ENCODE peak calls at places on chromosomes 1 and 21, in four cellular contexts. N, T, Y and H are unnamed samples.

GRCh38 chr21:34526618-34527290 is 14.7 kb upstream of the KCNE1 start:
- DNase-seq in N (no peak), T (no peak), Y (no peak), H (peak; percentile 96)

GRCh38 chr21:43884012-43884860 is 19.2 kb downstream of the AGPAT3 start:
- DNase-seq in N (no peak), T (no peak), Y (peak; percentile 97), H (peak; percentile 73)

GRCh38 chr1:25474439-25475047 is 43.8 kb downstream of the MACO1 start:
- DNase-seq in N (no peak), T (no peak), Y (no peak), H (no peak)

GRCh38 chr1:110011527-110012041 is 22.8 kb upstream of the STRIP1 start:
- DNase-seq in N (peak; percentile 84), T (no peak), Y (peak; percentile 63), H (peak; percentile 36)

GRCh38 chr1:197907846-197908616 is 5.6 kb downstream of the C1orf53 start:
- DNase-seq in N (no peak), T (no peak), Y (no peak), H (no peak)

GRCh38 chr1:9279172-9279840 is 13.4 kb upstream of the SPSB1 start:
- DNase-seq in N (no peak), T (no peak), Y (no peak), H (peak; percentile 54)

GRCh38 chr1:247079141-247079874 is 697 bp upstream of the ZNF670 start:
- DNase-seq in N (no peak), T (no peak), Y (no peak), H (peak; percentile 88)

GRCh38 chr1:8947127-8947691 is 1.5 kb downstream of the CA6 start:
- DNase-seq in N (no peak), T (no peak), Y (no peak), H (peak; percentile 34)

GRCh38 chr1:201678264-201679101 is 139.6 kb downstream of the NAV1 start:
- DNase-seq in N (no peak), T (no peak), Y (no peak), H (no peak)

GRCh38 chr1:60423181-60423780 is 349.7 kb upstream of the C1orf87 start:
- DNase-seq in N (no peak), T (no peak), Y (no peak), H (no peak)

GRCh38 chr1:219790834-219791615 is 137.3 kb downstream of the SLC30A10 start:
- DNase-seq in N (no peak), T (no peak), Y (no peak), H (no peak)

GRCh38 chr1:205570173-205570501 is 61.7 kb downstream of the ELK4 start:
- DNase-seq in N (no peak), T (no peak), Y (no peak), H (no peak)

GRCh38 chr1:174116042-174116441 is 43.3 kb upstream of the RABGAP1L start:
- DNase-seq in N (no peak), T (no peak), Y (no peak), H (peak; percentile 67)

GRCh38 chr1:64043328-64043727 is 160.1 kb upstream of the UBE2U start:
- DNase-seq in N (no peak), T (no peak), Y (no peak), H (no peak)

GRCh38 chr1:1665815-1666251 is 7.0 kb upstream of the CDK11B start:
- DNase-seq in N (no peak), T (no peak), Y (peak; percentile 66), H (no peak)

GRCh38 chr1:39822146-39822545 is 33.5 kb upstream of the BMP8B start:
- DNase-seq in N (no peak), T (no peak), Y (no peak), H (no peak)

GRCh38 chr21:43936186-43936967 is 71.4 kb downstream of the AGPAT3 start:
- DNase-seq in N (no peak), T (no peak), Y (no peak), H (no peak)

GRCh38 chr1:26540346-26540745 is 10.8 kb downstream of the RPS6KA1 start:
- DNase-seq in N (no peak), T (no peak), Y (no peak), H (no peak)

GRCh38 chr1:165439287-165439686 is 5.6 kb downstream of the RXRG start:
- DNase-seq in N (no peak), T (no peak), Y (no peak), H (no peak)

GRCh38 chr1:8174807-8175206 is 143.1 kb upstream of the SLC45A1 start:
- DNase-seq in N (no peak), T (no peak), Y (no peak), H (no peak)

GRCh38 chr21:26144026-26144425 is 26.5 kb downstream of the APP start:
- DNase-seq in N (no peak), T (no peak), Y (no peak), H (no peak)

GRCh38 chr1:214574598-214575411 is 23.4 kb upstream of the PTPN14 start:
- DNase-seq in N (no peak), T (no peak), Y (no peak), H (no peak)

GRCh38 chr1:24385160-24385939 is 28.2 kb downstream of the STPG1 start:
- DNase-seq in N (no peak), T (peak; percentile 47), Y (peak; percentile 67), H (no peak)

GRCh38 chr1:158169105-158169504 is 11.6 kb upstream of the CD1D start:
- DNase-seq in N (no peak), T (no peak), Y (no peak), H (no peak)

GRCh38 chr1:3219005-3219724 is 150.2 kb downstream of the PRDM16 start:
- DNase-seq in N (no peak), T (no peak), Y (no peak), H (peak; percentile 89)

GRCh38 chr1:206108635-206109034 is 8.6 kb downstream of the AVPR1B start:
- DNase-seq in N (no peak), T (no peak), Y (no peak), H (no peak)

GRCh38 chr1:119859647-119860046 is 36.7 kb downstream of the ADAM30 start:
- DNase-seq in N (no peak), T (no peak), Y (peak; percentile 50), H (no peak)

GRCh38 chr21:26449161-26449560 is 123.9 kb downstream of the CYYR1 start:
- DNase-seq in N (no peak), T (no peak), Y (no peak), H (no peak)

GRCh38 chr1:158149175-158149574 is 31.5 kb upstream of the CD1D start:
- DNase-seq in N (no peak), T (no peak), Y (peak; percentile 15), H (no peak)

GRCh38 chr1:153535664-153536585 is at the start of gene S100A6:
- DNase-seq in N (no peak), T (no peak), Y (no peak), H (peak; percentile 41)

GRCh38 chr21:29168874-29169273 is 38.4 kb downstream of the MAP3K7CL start:
- DNase-seq in N (no peak), T (no peak), Y (no peak), H (peak; percentile 25)

GRCh38 chr21:38267136-38267535 is 10.3 kb downstream of the KCNJ15 start:
- DNase-seq in N (no peak), T (no peak), Y (no peak), H (no peak)

GRCh38 chr21:38272215-38272614 is 15.4 kb downstream of the KCNJ15 start:
- DNase-seq in N (no peak), T (no peak), Y (no peak), H (no peak)

GRCh38 chr21:38268859-38269566 is 12.2 kb downstream of the KCNJ15 start:
- DNase-seq in N (no peak), T (no peak), Y (no peak), H (no peak)

GRCh38 chr21:38267991-38268858 is 11.4 kb downstream of the KCNJ15 start:
- DNase-seq in N (peak; percentile 68), T (no peak), Y (no peak), H (no peak)

DNA sequence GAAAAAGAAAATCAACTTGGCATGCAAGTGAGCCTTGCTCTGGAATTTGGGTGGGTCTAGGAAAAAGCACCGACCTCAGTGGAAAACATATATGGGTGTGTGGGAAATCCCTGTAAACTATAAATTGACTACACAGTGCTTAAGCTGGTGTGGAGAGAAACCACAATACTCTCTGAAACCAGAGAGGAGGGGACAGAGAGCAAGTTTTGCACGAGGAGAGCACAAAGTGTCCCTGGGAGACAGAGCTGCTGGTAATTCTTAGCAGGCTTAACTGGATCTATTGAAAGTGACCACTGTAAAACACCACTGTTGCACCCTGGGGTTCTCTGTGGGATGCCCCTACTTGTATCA is 12.8 kb downstream of the KCNJ15 start:
- DNase-seq in N (peak; percentile 87), T (no peak), Y (no peak), H (no peak)
- TF ChIP-seq CBX5 in N (no peak), T (no peak), Y (no peak), H (no peak)

GRCh38 chr21:45248893-45249381 is 38.8 kb downstream of the POFUT2 start:
- DNase-seq in N (no peak), T (no peak), Y (no peak), H (no peak)
- TF ChIP-seq CBX5 in N (no peak), T (no peak), Y (no peak), H (no peak)

GRCh38 chr1:232038704-232039103 is 412.1 kb downstream of the DISC1 start:
- DNase-seq in N (no peak), T (no peak), Y (no peak), H (no peak)

GRCh38 chr1:232040260-232040659 is 413.7 kb downstream of the DISC1 start:
- DNase-seq in N (no peak), T (no peak), Y (no peak), H (no peak)

GRCh38 chr1:232036161-232036942 is 409.8 kb downstream of the DISC1 start:
- DNase-seq in N (no peak), T (no peak), Y (no peak), H (no peak)

GRCh38 chr1:232037774-232038388 is 411.3 kb downstream of the DISC1 start:
- DNase-seq in N (no peak), T (no peak), Y (no peak), H (no peak)

GRCh38 chr1:232039303-232039702 is 412.7 kb downstream of the DISC1 start:
- DNase-seq in N (no peak), T (no peak), Y (no peak), H (no peak)
- TF ChIP-seq CBX5 in N (no peak), T (no peak), Y (no peak), H (no peak)

GRCh38 chr1:27934818-27935549 is at the start of gene SMPDL3B:
- DNase-seq in N (no peak), T (peak; percentile 88), Y (peak; percentile 57), H (no peak)
- TF ChIP-seq CBX5 in N (no peak), T (no peak), Y (no peak), H (no peak)

DNA sequence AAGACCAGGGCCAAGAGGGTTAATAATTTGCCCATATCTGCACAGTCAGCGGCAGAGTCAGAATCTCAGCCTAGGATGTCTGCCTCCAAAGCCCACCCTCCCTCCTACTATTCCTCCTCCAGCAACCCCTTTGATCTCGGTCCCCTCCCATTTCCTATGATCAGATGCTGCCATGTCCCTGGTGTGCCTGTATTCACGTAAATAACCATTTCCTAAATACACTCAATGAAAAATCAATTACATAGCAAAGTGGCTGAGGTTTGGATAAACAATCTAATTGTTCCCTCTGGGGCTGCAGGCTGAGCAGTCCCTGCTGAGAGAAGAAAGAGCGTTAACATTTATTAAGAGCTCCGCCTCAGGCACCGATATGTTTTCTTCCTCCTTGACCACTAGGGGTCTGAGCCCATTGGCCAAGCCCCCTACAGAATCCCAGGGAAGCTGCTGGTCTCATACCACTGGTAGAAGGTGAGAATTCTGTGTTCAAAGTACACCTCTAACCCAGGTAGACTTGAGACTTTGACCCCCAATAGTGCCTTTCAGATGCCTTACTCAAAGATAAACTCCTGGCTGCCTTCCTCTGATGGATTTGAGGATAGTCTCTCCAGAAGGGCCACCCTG is 34.0 kb upstream of the CAMK1G start:
- DNase-seq in N (no peak), T (no peak), Y (peak; percentile 32), H (no peak)
- TF ChIP-seq CBX5 in N (no peak), T (no peak), Y (no peak), H (no peak)